ENCODE peak calls at places on chromosomes 6 and 20, in seven cellular contexts. L, I, B, Y, T, F and G are unnamed samples.

GRCh38 chr6:93047033-93047432 is 372.3 kb downstream of the EPHA7 start:
- DNase-seq in T (no peak), L (peak; percentile 66), F (no peak), Y (no peak), I (no peak), B (no peak), G (no peak)

GRCh38 chr20:51220293-51220706 is 197.4 kb upstream of the KCNG1 start:
- DNase-seq in L (peak; percentile 74), Y (no peak), T (peak; percentile 22), B (no peak), I (peak; percentile 65), F (peak; percentile 49), G (no peak)

GRCh38 chr6:161194374-161194773 is 79.5 kb downstream of the AGPAT4 start:
- DNase-seq in L (no peak), I (no peak), T (no peak), F (no peak), B (no peak), Y (no peak), G (no peak)

GRCh38 chr20:4086771-4087677 is 71.7 kb upstream of the RNF24 start:
- DNase-seq in F (no peak), B (no peak), I (no peak), T (no peak), Y (no peak), L (no peak), G (no peak)

GRCh38 chr6:20402181-20403079 is 751 bp downstream of the E2F3 start:
- DNase-seq in F (peak; percentile 65), T (peak; percentile 63), I (peak; percentile 60), Y (peak; percentile 30), B (no peak), L (peak; percentile 72), G (peak; percentile 12)

GRCh38 chr6:162151050-162151658 is 576.4 kb downstream of the PRKN start:
- DNase-seq in Y (peak; percentile 56), F (peak; percentile 44), T (no peak), I (no peak), L (no peak), B (no peak), G (no peak)

GRCh38 chr20:59469266-59470252 is 134.8 kb upstream of the PHACTR3 start:
- DNase-seq in F (no peak), T (no peak), B (peak; percentile 25), Y (no peak), L (peak; percentile 65), I (no peak), G (no peak)

GRCh38 chr6:27096834-27097511 is 150.5 kb upstream of the PRSS16 start:
- DNase-seq in F (peak; percentile 63), T (peak; percentile 77), B (peak; percentile 38), L (peak; percentile 85), I (no peak), Y (no peak), G (peak; percentile 26)

GRCh38 chr6:43916924-43917877 is 147.2 kb downstream of the VEGFA start:
- DNase-seq in T (peak; percentile 84), F (peak; percentile 39), B (no peak), I (no peak), L (no peak), Y (no peak), G (no peak)

GRCh38 chr6:56849876-56850275 is 105.0 kb upstream of the BEND6 start:
- DNase-seq in Y (no peak), I (no peak), B (peak; percentile 46), T (no peak), F (peak; percentile 89), L (peak; percentile 65), G (no peak)

GRCh38 chr6:121932071-121933009 is 467.1 kb upstream of the HSF2 start:
- DNase-seq in L (peak; percentile 86), B (no peak), T (peak; percentile 58), F (peak; percentile 97), I (peak; percentile 51), Y (no peak), G (peak; percentile 61)

GRCh38 chr20:62026564-62026856 is 39.2 kb downstream of the TAF4 start:
- DNase-seq in L (no peak), I (no peak), Y (no peak), F (no peak), B (no peak), T (no peak), G (no peak)

GRCh38 chr20:474581-474980 is 12.2 kb upstream of the TBC1D20 start:
- DNase-seq in B (no peak), I (no peak), Y (no peak), T (no peak), F (no peak), L (no peak), G (no peak)

GRCh38 chr6:68533339-68533795 is 101.7 kb upstream of the ADGRB3 start:
- DNase-seq in B (no peak), I (no peak), F (no peak), L (no peak), Y (no peak), T (no peak), G (no peak)

GRCh38 chr6:44071670-44072451 is 55.4 kb downstream of the MRPL14 start:
- DNase-seq in B (no peak), F (peak; percentile 95), T (no peak), I (peak; percentile 85), L (no peak), Y (no peak), G (no peak)

GRCh38 chr6:20918868-20919267 is 384.6 kb downstream of the CDKAL1 start:
- DNase-seq in T (no peak), F (no peak), L (no peak), I (no peak), B (no peak), Y (no peak), G (no peak)

GRCh38 chr6:75642314-75642713 is 40.6 kb downstream of the SENP6 start:
- DNase-seq in Y (no peak), L (no peak), F (no peak), B (no peak), I (no peak), T (no peak), G (no peak)

GRCh38 chr6:107611060-107611824 is 121.3 kb downstream of the SOBP start:
- DNase-seq in B (peak; percentile 2), I (no peak), Y (no peak), F (no peak), T (no peak), L (no peak), G (no peak)

GRCh38 chr20:49161428-49162152 is 26.5 kb downstream of the STAU1 start:
- DNase-seq in T (peak; percentile 20), I (peak; percentile 69), L (no peak), F (peak; percentile 23), Y (no peak), B (no peak), G (no peak)

GRCh38 chr6:30380464-30380863 is 35.5 kb downstream of the RPP21 start:
- DNase-seq in T (no peak), B (no peak), L (no peak), F (no peak), I (no peak), Y (no peak), G (no peak)

GRCh38 chr20:50876816-50877215 is 54.4 kb downstream of the ADNP start:
- DNase-seq in I (no peak), B (no peak), F (no peak), Y (no peak), L (no peak), T (no peak), G (no peak)

GRCh38 chr20:50390685-50391443 is 119.3 kb upstream of the PTPN1 start:
- DNase-seq in T (no peak), Y (no peak), F (no peak), L (no peak), I (no peak), B (no peak), G (no peak)

GRCh38 chr6:25369043-25369442 is 89.9 kb downstream of the CARMIL1 start:
- DNase-seq in F (no peak), T (no peak), L (no peak), Y (no peak), B (no peak), I (no peak), G (no peak)

GRCh38 chr6:3428247-3428646 is 28.6 kb downstream of the SLC22A23 start:
- DNase-seq in B (no peak), I (no peak), T (no peak), L (no peak), Y (no peak), F (no peak), G (no peak)

GRCh38 chr6:3431994-3432393 is 24.9 kb downstream of the SLC22A23 start:
- DNase-seq in Y (no peak), I (no peak), L (no peak), B (no peak), T (no peak), F (no peak), G (no peak)

GRCh38 chr6:3432416-3432815 is 24.4 kb downstream of the SLC22A23 start:
- DNase-seq in B (no peak), F (no peak), Y (no peak), I (no peak), T (no peak), L (no peak), G (no peak)

GRCh38 chr6:3428700-3429099 is 28.1 kb downstream of the SLC22A23 start:
- DNase-seq in I (no peak), T (no peak), F (no peak), L (no peak), Y (no peak), B (no peak), G (no peak)

GRCh38 chr6:3433005-3433404 is 23.8 kb downstream of the SLC22A23 start:
- DNase-seq in L (no peak), T (no peak), B (no peak), Y (no peak), I (no peak), F (no peak), G (no peak)
- H3K9me2 ChIP-seq in L (no peaks in the 10 kb centered on the region), T (no peaks in the 10 kb centered on the region), B (no peaks in the 10 kb centered on the region), Y (no peaks in the 10 kb centered on the region), I (no peaks in the 10 kb centered on the region), F (no peaks in the 10 kb centered on the region), G (no peaks in the 10 kb centered on the region)

GRCh38 chr6:98827295-98828159 is 6.8 kb upstream of the POU3F2 start:
- DNase-seq in B (no peak), F (peak; percentile 38), T (no peak), Y (no peak), L (peak; percentile 90), I (no peak), G (no peak)
- TF ChIP-seq EZH2 in B (no peak), F (no peak), T (peak; percentile 94), Y (no peak), L (peak; percentile 95), I (no peak), G (no peak)

GRCh38 chr6:81362246-81362645 is 390.2 kb downstream of the TENT5A start:
- DNase-seq in L (no peak), T (no peak), B (no peak), F (peak; percentile 45), Y (no peak), I (peak; percentile 53), G (no peak)
- H3K9me2 ChIP-seq in L (peaks cover 6% of the 10 kb centered on the region), T (no peaks in the 10 kb centered on the region), B (no peaks in the 10 kb centered on the region), F (no peaks in the 10 kb centered on the region), Y (no peaks in the 10 kb centered on the region), I (no peaks in the 10 kb centered on the region), G (no peaks in the 10 kb centered on the region)

GRCh38 chr6:73308712-73309533 is 45.2 kb downstream of the DPPA5 start:
- DNase-seq in T (peak; percentile 28), L (peak; percentile 77), F (no peak), B (peak; percentile 47), Y (no peak), I (peak; percentile 39), G (peak; percentile 21)

GRCh38 chr6:73314577-73315492 is 39.2 kb downstream of the DPPA5 start:
- DNase-seq in I (no peak), F (peak; percentile 20), Y (no peak), L (peak; percentile 82), T (no peak), B (no peak), G (no peak)

GRCh38 chr6:73309534-73309783 is 44.6 kb downstream of the DPPA5 start:
- DNase-seq in F (no peak), I (no peak), Y (no peak), L (no peak), B (no peak), T (no peak), G (no peak)

GRCh38 chr6:73309784-73310502 is 44.1 kb downstream of the DPPA5 start:
- DNase-seq in Y (peak; percentile 69), L (peak; percentile 69), T (peak; percentile 77), B (peak; percentile 57), I (peak; percentile 59), F (peak; percentile 75), G (peak; percentile 54)
- TF ChIP-seq EZH2 in Y (no peak), L (no peak), T (no peak), B (no peak), I (no peak), F (no peak), G (no peak)